ENCODE peak calls at places on chromosomes 16 and 17, in four cellular contexts. One of them, this sample, is unnamed.

GRCh38 chr16:53282975-53283946 is 151.0 kb upstream of the RBL2 start:
- DNase-seq in A673: peak
- DNase-seq in heart right ventricle: no peak
- DNase-seq in IMR-90: peak
- DNase-seq in this sample: peak

GRCh38 chr17:7114241-7114874 is at the start of gene ASGR2:
- DNase-seq in heart right ventricle: no peak
- DNase-seq in IMR-90: no peak
- DNase-seq in A673: no peak
- DNase-seq in this sample: no peak

GRCh38 chr17:50218071-50218759 is 16.8 kb upstream of the COL1A1 start:
- DNase-seq in heart right ventricle: no peak
- DNase-seq in IMR-90: peak
- DNase-seq in A673: no peak
- DNase-seq in this sample: peak

GRCh38 chr16:72532896-72533295 is 360.9 kb upstream of the PMFBP1 start:
- DNase-seq in heart right ventricle: no peak
- DNase-seq in IMR-90: no peak
- DNase-seq in A673: no peak
- DNase-seq in this sample: no peak

GRCh38 chr16:25553711-25554436 is 137.9 kb upstream of the HS3ST4 start:
- DNase-seq in A673: peak
- DNase-seq in IMR-90: peak
- DNase-seq in heart right ventricle: no peak
- DNase-seq in this sample: no peak

GRCh38 chr16:51500306-51500705 is 349.2 kb upstream of the SALL1 start:
- DNase-seq in heart right ventricle: no peak
- DNase-seq in IMR-90: peak
- DNase-seq in A673: peak
- DNase-seq in this sample: peak

GRCh38 chr16:48627148-48627547 is 17.2 kb upstream of the N4BP1 start:
- DNase-seq in IMR-90: no peak
- DNase-seq in heart right ventricle: no peak
- DNase-seq in A673: no peak
- DNase-seq in this sample: no peak

GRCh38 chr17:41645371-41646063 is 21.1 kb upstream of the KRT17 start:
- DNase-seq in IMR-90: peak
- DNase-seq in A673: no peak
- DNase-seq in heart right ventricle: no peak
- DNase-seq in this sample: peak

GRCh38 chr17:73334771-73335513 is 23.1 kb upstream of the CDC42EP4 start:
- DNase-seq in heart right ventricle: no peak
- DNase-seq in A673: no peak
- DNase-seq in IMR-90: no peak
- DNase-seq in this sample: no peak

GRCh38 chr16:67235816-67236547 is 9.1 kb downstream of the TMEM208 start:
- DNase-seq in heart right ventricle: no peak
- DNase-seq in A673: peak
- DNase-seq in IMR-90: no peak
- DNase-seq in this sample: no peak

GRCh38 chr16:75621170-75621477 is 2.0 kb downstream of the ADAT1 start:
- DNase-seq in A673: peak
- DNase-seq in heart right ventricle: no peak
- DNase-seq in IMR-90: peak
- DNase-seq in this sample: peak

GRCh38 chr16:26791166-26791565 is 275.6 kb upstream of the C16orf82 start:
- DNase-seq in IMR-90: no peak
- DNase-seq in heart right ventricle: no peak
- DNase-seq in A673: no peak
- DNase-seq in this sample: no peak

GRCh38 chr17:38709864-38710602 is 5.0 kb downstream of the MLLT6 start:
- DNase-seq in heart right ventricle: no peak
- DNase-seq in A673: no peak
- DNase-seq in IMR-90: no peak
- DNase-seq in this sample: no peak

GRCh38 chr17:647340-648197 is 67.1 kb downstream of the VPS53 start:
- DNase-seq in IMR-90: no peak
- DNase-seq in heart right ventricle: no peak
- DNase-seq in A673: no peak
- DNase-seq in this sample: no peak

GRCh38 chr16:24609740-24610420 is 70.5 kb downstream of the RBBP6 start:
- DNase-seq in A673: peak
- DNase-seq in heart right ventricle: peak
- DNase-seq in IMR-90: peak
- DNase-seq in this sample: peak

GRCh38 chr17:3744032-3744431 is 20.3 kb downstream of the HASPIN start:
- DNase-seq in A673: no peak
- DNase-seq in IMR-90: peak
- DNase-seq in heart right ventricle: no peak
- DNase-seq in this sample: peak

GRCh38 chr17:3738562-3739295 is 15.0 kb downstream of the HASPIN start:
- DNase-seq in heart right ventricle: no peak
- DNase-seq in IMR-90: peak
- DNase-seq in A673: no peak
- DNase-seq in this sample: no peak

GRCh38 chr17:3739422-3740124 is 15.9 kb downstream of the HASPIN start:
- DNase-seq in IMR-90: no peak
- DNase-seq in heart right ventricle: no peak
- DNase-seq in A673: no peak
- DNase-seq in this sample: no peak

GRCh38 chr17:3735515-3735914 is 11.8 kb downstream of the HASPIN start:
- DNase-seq in IMR-90: peak
- DNase-seq in heart right ventricle: no peak
- DNase-seq in A673: no peak
- DNase-seq in this sample: peak

GRCh38 chr17:3740611-3741073 is 16.9 kb downstream of the HASPIN start:
- DNase-seq in IMR-90: no peak
- DNase-seq in A673: no peak
- DNase-seq in heart right ventricle: no peak
- DNase-seq in this sample: no peak
- H3K27ac ChIP-seq in IMR-90: no peak
- H3K27ac ChIP-seq in A673: no peak
- H3K27ac ChIP-seq in heart right ventricle: no peak
- H3K27ac ChIP-seq in this sample: no peak

DNA sequence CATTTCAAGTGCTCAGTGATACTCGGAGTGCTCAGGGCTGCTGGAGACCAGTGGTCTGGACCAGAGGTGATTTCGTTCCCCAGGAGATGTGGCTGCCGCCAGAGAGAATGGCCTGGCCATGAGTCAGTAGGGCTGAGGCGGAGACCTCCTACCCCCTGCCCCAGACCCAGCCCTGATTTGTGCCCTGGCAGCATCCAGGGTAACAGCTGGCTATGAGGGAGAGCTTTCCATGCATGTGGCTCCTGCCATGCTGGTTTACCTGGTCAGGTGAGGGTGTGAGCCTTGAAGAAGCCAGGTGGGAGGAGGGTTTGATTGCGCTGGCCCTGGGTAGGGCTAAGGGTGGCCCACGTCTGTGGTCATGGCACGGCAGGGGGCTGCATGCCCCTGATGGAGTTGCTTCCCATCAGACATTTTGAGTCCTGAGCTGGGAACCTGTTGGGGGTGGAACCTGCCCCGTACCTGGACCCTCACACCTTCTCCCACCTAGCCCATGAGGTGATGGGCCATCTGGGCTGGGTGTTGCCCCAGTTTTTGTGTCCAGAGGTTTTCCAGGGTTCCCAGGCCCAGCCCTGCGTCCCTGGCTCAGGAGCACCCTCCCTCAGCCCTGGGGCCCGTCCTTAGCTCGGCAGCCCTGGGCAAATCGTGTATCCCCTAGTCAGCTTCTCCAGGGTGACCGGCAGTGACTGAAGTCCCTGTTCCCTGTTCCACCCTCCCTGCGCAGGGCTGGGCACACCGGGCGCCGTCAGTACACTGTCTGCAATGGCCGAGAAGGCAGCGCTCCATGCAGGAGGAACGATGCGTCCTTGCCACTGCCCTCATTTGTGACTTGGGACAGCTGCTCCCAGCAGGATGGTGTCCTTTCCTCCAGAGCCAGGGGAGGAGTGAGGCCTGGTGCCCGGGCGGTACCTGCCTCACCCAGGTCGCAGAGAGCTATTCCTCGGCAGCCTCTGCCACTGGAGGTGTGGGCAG is 9.0 kb upstream of the CSNK1D start:
- DNase-seq in IMR-90: no peak
- DNase-seq in A673: no peak
- DNase-seq in heart right ventricle: no peak
- DNase-seq in this sample: no peak
- H3K27ac ChIP-seq in IMR-90: no peak
- H3K27ac ChIP-seq in A673: no peak
- H3K27ac ChIP-seq in heart right ventricle: no peak
- H3K27ac ChIP-seq in this sample: no peak

GRCh38 chr16:2077016-2077415 is 29.2 kb downstream of the TSC2 start:
- DNase-seq in heart right ventricle: no peak
- DNase-seq in A673: no peak
- DNase-seq in IMR-90: no peak
- DNase-seq in this sample: no peak
- H3K27ac ChIP-seq in heart right ventricle: no peak
- H3K27ac ChIP-seq in A673: no peak
- H3K27ac ChIP-seq in IMR-90: no peak
- H3K27ac ChIP-seq in this sample: no peak

DNA sequence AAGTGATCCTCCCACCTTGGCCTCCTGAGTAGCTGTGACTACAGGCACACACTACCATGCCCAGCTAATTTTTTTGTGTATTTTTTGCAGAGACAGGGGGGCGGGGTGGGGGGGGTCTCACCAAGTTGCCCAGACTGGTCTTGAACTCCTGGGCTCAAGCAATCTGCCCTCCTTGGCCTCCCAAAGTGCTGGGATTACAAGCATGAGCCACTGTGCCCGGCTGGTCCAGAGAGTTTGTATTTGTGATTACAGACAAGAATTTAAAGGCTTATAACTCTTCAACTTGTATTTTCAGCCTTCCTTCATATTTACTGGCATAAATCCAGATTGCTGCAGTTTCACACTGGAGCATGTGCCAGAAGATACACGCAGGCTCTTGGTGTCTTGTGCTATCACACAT is 27.9 kb downstream of the WSCD1 start:
- DNase-seq in heart right ventricle: no peak
- DNase-seq in IMR-90: no peak
- DNase-seq in A673: no peak
- DNase-seq in this sample: no peak
- H3K27ac ChIP-seq in heart right ventricle: peak
- H3K27ac ChIP-seq in IMR-90: no peak
- H3K27ac ChIP-seq in A673: no peak
- H3K27ac ChIP-seq in this sample: no peak

DNA sequence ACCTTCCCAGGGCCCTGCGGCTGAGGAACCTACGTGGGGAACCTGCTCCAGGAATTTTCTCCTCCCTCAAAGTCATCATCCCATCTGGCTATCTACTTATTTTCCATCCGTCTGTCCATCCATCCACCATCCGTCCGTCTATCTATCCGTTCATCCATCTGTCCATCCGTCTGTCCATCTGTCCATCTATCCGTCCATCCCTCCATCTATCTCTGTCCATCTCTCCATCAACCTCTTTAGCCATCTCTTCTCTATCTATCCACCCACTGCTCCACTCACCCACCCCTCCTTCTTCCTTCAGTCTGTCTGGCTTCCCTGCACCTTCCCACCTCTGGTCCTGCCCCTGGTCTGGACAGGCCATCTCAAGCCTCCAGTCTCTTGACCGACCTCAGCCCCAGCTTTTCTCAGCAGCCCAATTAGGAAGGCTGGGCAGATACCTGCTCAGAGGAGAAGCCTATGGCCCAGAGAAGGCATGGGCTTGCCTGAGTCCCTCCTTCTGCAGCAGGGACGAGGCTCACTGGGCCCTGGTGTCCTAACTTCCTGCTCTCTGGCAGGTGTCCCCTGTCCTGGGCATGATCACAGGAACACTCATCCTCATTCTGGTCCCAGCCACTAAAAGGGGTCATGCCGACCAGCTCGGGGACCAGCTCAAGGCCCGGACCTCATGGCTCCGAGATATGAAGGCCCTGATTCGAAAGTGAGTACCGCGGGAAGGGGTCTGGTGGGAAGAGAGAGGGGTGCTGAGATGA is 23.0 kb downstream of the MYBBP1A start:
- DNase-seq in heart right ventricle: no peak
- DNase-seq in IMR-90: no peak
- DNase-seq in A673: no peak
- DNase-seq in this sample: no peak
- H3K27ac ChIP-seq in heart right ventricle: peak
- H3K27ac ChIP-seq in IMR-90: no peak
- H3K27ac ChIP-seq in A673: no peak
- H3K27ac ChIP-seq in this sample: no peak

GRCh38 chr17:80262775-80263244 is 2.2 kb downstream of the RNF213 start:
- DNase-seq in IMR-90: no peak
- DNase-seq in heart right ventricle: no peak
- DNase-seq in A673: no peak
- DNase-seq in this sample: no peak
- H3K27ac ChIP-seq in IMR-90: peak
- H3K27ac ChIP-seq in heart right ventricle: peak
- H3K27ac ChIP-seq in A673: peak
- H3K27ac ChIP-seq in this sample: peak

This sample was measured in mesenchymal stem cell.